ENCODE peak calls at places on chromosomes 4 and X, in seven cellular contexts. V, A, N, M, P, O and E are unnamed samples.

GRCh38 chr4:16391196-16391595 is 164.9 kb upstream of the TAPT1 start:
- DNase-seq in V (no peak), A (no peak), N (no peak), M (no peak), P (no peak), O (no peak), E (no peak)

GRCh38 chr4:152038238-152038637 is 277.4 kb upstream of the GATB start:
- DNase-seq in V (no peak), A (no peak), N (no peak), M (no peak), P (no peak), O (no peak), E (no peak)

GRCh38 chr4:152862608-152863007 is 73.5 kb upstream of the FHDC1 start:
- DNase-seq in V (no peak), A (no peak), N (no peak), M (no peak), P (no peak), O (no peak), E (no peak)

GRCh38 chr4:55386073-55386472 is 9.7 kb upstream of the TMEM165 start:
- DNase-seq in V (no peak), A (no peak), N (peak; percentile 47), M (no peak), P (no peak), O (no peak), E (peak; percentile 43)

GRCh38 chr4:8847331-8847730 is 24.3 kb downstream of the HMX1 start:
- DNase-seq in V (no peak), A (no peak), N (no peak), M (peak; percentile 25), P (no peak), O (peak; percentile 15), E (no peak)

GRCh38 chrX:121851033-121851432 is 803.6 kb downstream of the GLUD2 start:
- DNase-seq in V (no peak), A (no peak), N (no peak), M (no peak), P (no peak), O (no peak), E (no peak)

GRCh38 chr4:71229477-71230257 is 109.2 kb upstream of the SLC4A4 start:
- DNase-seq in V (no peak), A (no peak), N (peak; percentile 64), M (no peak), P (no peak), O (peak; percentile 80), E (peak; percentile 51)

GRCh38 chr4:118158946-118159345 is 124.7 kb downstream of the NDST3 start:
- DNase-seq in V (no peak), A (no peak), N (peak; percentile 5), M (no peak), P (no peak), O (no peak), E (no peak)

GRCh38 chr4:144634978-144635747 is 10.8 kb upstream of the HHIP start:
- DNase-seq in V (no peak), A (no peak), N (no peak), M (no peak), P (no peak), O (no peak), E (no peak)

GRCh38 chrX:44012484-44013096 is 39.4 kb upstream of the NDP start:
- DNase-seq in V (peak; percentile 21), A (peak; percentile 77), N (no peak), M (peak; percentile 63), P (no peak), O (peak; percentile 40), E (no peak)

GRCh38 chr4:118888666-118889312 is at the start of gene SYNPO2:
- DNase-seq in V (peak; percentile 69), A (peak; percentile 90), N (peak; percentile 89), M (peak; percentile 97), P (peak; percentile 73), O (peak; percentile 55), E (peak; percentile 76)

GRCh38 chr4:118981839-118982381 is 93.3 kb downstream of the SYNPO2 start:
- DNase-seq in V (peak; percentile 61), A (peak; percentile 75), N (peak; percentile 78), M (peak; percentile 86), P (peak; percentile 32), O (peak; percentile 57), E (peak; percentile 69)

GRCh38 chr4:76803522-76803921 is 94.4 kb downstream of the SOWAHB start:
- DNase-seq in V (no peak), A (no peak), N (no peak), M (no peak), P (no peak), O (no peak), E (no peak)

GRCh38 chrX:149721778-149722177 is 9.9 kb downstream of the MAGEA11 start:
- DNase-seq in V (no peak), A (no peak), N (no peak), M (no peak), P (no peak), O (no peak), E (no peak)

GRCh38 chrX:45164021-45164621 is 36.6 kb downstream of the DIPK2B start:
- DNase-seq in V (no peak), A (no peak), N (no peak), M (no peak), P (no peak), O (peak; percentile 52), E (no peak)

GRCh38 chr4:154692311-154692818 is 51.4 kb upstream of the LRAT start:
- DNase-seq in V (no peak), A (no peak), N (no peak), M (no peak), P (no peak), O (no peak), E (no peak)

GRCh38 chr4:156505341-156505955 is 466.2 kb downstream of the PDGFC start:
- DNase-seq in V (no peak), A (no peak), N (peak; percentile 60), M (no peak), P (no peak), O (no peak), E (peak; percentile 8)

GRCh38 chr4:2743518-2744445 is 12.4 kb downstream of the TNIP2 start:
- DNase-seq in V (no peak), A (peak; percentile 37), N (no peak), M (no peak), P (no peak), O (no peak), E (peak; percentile 47)

GRCh38 chr4:86848732-86849617 is at the start of gene SLC10A6:
- DNase-seq in V (peak; percentile 64), A (no peak), N (no peak), M (no peak), P (peak; percentile 15), O (no peak), E (no peak)

GRCh38 chrX:101658661-101659477 is 781 bp downstream of the ARMCX2 start:
- DNase-seq in V (peak; percentile 50), A (peak; percentile 83), N (peak; percentile 79), M (peak; percentile 88), P (peak; percentile 62), O (peak; percentile 58), E (peak; percentile 85)

GRCh38 chrX:2521092-2521926 is 20.5 kb upstream of the DHRSX start:
- DNase-seq in V (peak; percentile 31), A (peak; percentile 75), N (no peak), M (no peak), P (no peak), O (no peak), E (no peak)

GRCh38 chrX:47637546-47638195 is 7.9 kb upstream of the CFP start:
- DNase-seq in V (no peak), A (peak; percentile 68), N (peak; percentile 61), M (no peak), P (no peak), O (no peak), E (peak; percentile 94)

GRCh38 chr4:125572601-125573000 is 257.8 kb downstream of the FAT4 start:
- DNase-seq in V (no peak), A (no peak), N (no peak), M (no peak), P (no peak), O (no peak), E (no peak)

DNA sequence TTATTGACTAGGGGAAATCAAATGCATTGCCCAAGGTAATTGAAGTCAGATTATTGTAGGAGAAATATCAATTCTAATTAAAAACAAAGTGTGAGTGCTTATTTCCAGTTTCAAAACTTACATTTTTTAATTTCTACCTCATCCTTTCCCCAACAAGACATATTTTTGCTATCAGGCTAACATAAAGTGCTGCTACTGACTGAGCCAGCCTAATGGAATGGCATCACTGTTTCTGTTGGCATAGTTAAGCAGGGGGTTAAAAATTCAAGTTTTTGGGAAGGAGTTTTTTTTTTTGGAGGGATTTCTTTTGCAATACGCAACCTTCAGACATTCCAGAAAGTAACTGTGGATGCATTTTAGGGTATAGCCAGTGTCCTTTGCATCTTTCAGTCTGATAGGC is 24.2 kb downstream of the GAB1 start:
- DNase-seq in V (no peak), A (no peak), N (no peak), M (no peak), P (no peak), O (no peak), E (no peak)
- H3K4me3 ChIP-seq in V (no peak overlapping the region), A (peak overlapping the region; percentile 19), N (no peak overlapping the region), M (no peak overlapping the region), P (no peak overlapping the region), O (no peak overlapping the region), E (no peak overlapping the region)

GRCh38 chr4:7160951-7161440 is 31.3 kb upstream of the SORCS2 start:
- DNase-seq in V (no peak), A (no peak), N (peak; percentile 23), M (peak; percentile 39), P (peak; percentile 8), O (peak; percentile 29), E (peak; percentile 46)

GRCh38 chr4:7158081-7158750 is 34.1 kb upstream of the SORCS2 start:
- DNase-seq in V (no peak), A (no peak), N (no peak), M (peak; percentile 15), P (peak; percentile 7), O (peak; percentile 13), E (no peak)

GRCh38 chr4:7158991-7159390 is 33.3 kb upstream of the SORCS2 start:
- DNase-seq in V (no peak), A (no peak), N (no peak), M (no peak), P (peak; percentile 2), O (peak; percentile 13), E (peak; percentile 32)

GRCh38 chr4:7160439-7160838 is 31.9 kb upstream of the SORCS2 start:
- DNase-seq in V (no peak), A (no peak), N (no peak), M (peak; percentile 55), P (peak; percentile 10), O (peak; percentile 33), E (peak; percentile 20)

GRCh38 chr4:7159923-7160322 is 32.4 kb upstream of the SORCS2 start:
- DNase-seq in V (no peak), A (no peak), N (no peak), M (no peak), P (peak; percentile 5), O (peak; percentile 1), E (peak; percentile 6)
- H3K4me3 ChIP-seq in V (no peak overlapping the region), A (no peak overlapping the region), N (no peak overlapping the region), M (no peak overlapping the region), P (no peak overlapping the region), O (no peak overlapping the region), E (no peak overlapping the region)

DNA sequence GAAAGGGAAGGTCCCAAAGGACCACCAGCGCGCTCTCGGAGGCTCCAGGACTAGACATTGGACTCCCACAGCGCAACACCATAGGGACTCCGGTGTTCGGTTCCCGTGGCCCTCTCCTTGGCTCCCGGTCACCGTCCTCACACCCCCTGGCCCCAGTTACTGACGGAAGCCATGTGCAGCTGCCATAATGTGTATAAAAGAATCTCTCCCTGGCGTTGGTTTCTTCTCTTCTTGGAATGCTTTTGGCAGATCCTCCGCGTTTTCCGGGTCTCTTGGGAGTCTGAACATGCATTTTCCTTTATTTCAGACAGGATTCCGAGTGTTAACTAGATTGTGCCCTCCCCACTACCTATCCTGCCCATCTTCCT is 69.7 kb downstream of the FBXO8 start:
- DNase-seq in V (no peak), A (no peak), N (peak; percentile 39), M (no peak), P (no peak), O (no peak), E (peak; percentile 31)
- H3K4me3 ChIP-seq in V (no peak overlapping the region), A (no peak overlapping the region), N (peak overlapping the region; percentile 42), M (peak overlapping the region; percentile 51), P (peak overlapping the region; percentile 21), O (peak overlapping the region; percentile 20), E (peak overlapping the region; percentile 32)

GRCh38 chr4:94621491-94622080 is 136.2 kb upstream of the BMPR1B start:
- DNase-seq in V (no peak), A (no peak), N (peak; percentile 64), M (no peak), P (no peak), O (no peak), E (peak; percentile 13)
- H3K4me3 ChIP-seq in V (no peak overlapping the region), A (no peak overlapping the region), N (no peak overlapping the region), M (no peak overlapping the region), P (no peak overlapping the region), O (no peak overlapping the region), E (no peak overlapping the region)